ENCODE peak calls at places on chromosomes 7 and 10, in eight cellular contexts. I is neuronal stem cell; T is activated CD8-positive, alpha-beta memory T cell treated with anti-CD3 and anti-CD28 coated beads, Interleukin-2, amount 10 ng/mL, durations not matched to agents 7 days and 5 days; J is heart right ventricle; F is GM20000; S is NCI-H2081; N is NCI-H1417; B is neural crest cell. K is an unnamed sample.

GRCh38 chr7:45349102-45349501 is 191.5 kb downstream of the RAMP3 start:
- DNase-seq in T (no peak), J (no peak), F (no peak), B (no peak), I (no peak), S (no peak), N (no peak), K (no peak)

GRCh38 chr10:93598157-93598556 is 2.9 kb downstream of the RBP4 start:
- DNase-seq in I (no peak), N (no peak), F (no peak), T (no peak), J (no peak), B (no peak), S (no peak), K (no peak)

GRCh38 chr7:121003986-121004685 is 15.6 kb downstream of the CPED1 start:
- DNase-seq in J (peak), B (no peak), S (no peak), N (no peak), T (no peak), I (no peak), F (no peak), K (no peak)

GRCh38 chr10:47374611-47375536 is 9.2 kb downstream of the ZNF488 start:
- DNase-seq in B (no peak), F (no peak), S (no peak), N (no peak), I (no peak), J (no peak), T (peak), K (no peak)

GRCh38 chr7:93146465-93147127 is 1.6 kb downstream of the SAMD9L start:
- DNase-seq in N (no peak), B (no peak), S (no peak), J (no peak), F (peak), I (no peak), T (peak), K (no peak)

GRCh38 chr7:42389697-42390096 is 152.7 kb upstream of the GLI3 start:
- DNase-seq in N (no peak), F (no peak), I (no peak), B (no peak), T (no peak), J (no peak), S (no peak), K (no peak)

GRCh38 chr7:158680754-158681153 is 23.9 kb downstream of the NCAPG2 start:
- DNase-seq in I (no peak), J (no peak), N (no peak), T (no peak), F (no peak), S (no peak), B (no peak), K (no peak)

GRCh38 chr10:7161484-7162283 is 249.2 kb downstream of the SFMBT2 start:
- DNase-seq in T (no peak), I (no peak), N (no peak), B (no peak), F (no peak), S (no peak), J (peak), K (peak)

GRCh38 chr7:143454091-143454729 is 11.0 kb downstream of the TAS2R60 start:
- DNase-seq in T (no peak), S (no peak), J (no peak), B (no peak), N (peak), F (no peak), I (no peak), K (no peak)

GRCh38 chr7:20299647-20300312 is 30.9 kb upstream of the ITGB8 start:
- DNase-seq in S (no peak), F (no peak), J (no peak), I (no peak), N (no peak), B (no peak), T (no peak), K (peak)

GRCh38 chr10:112559328-112559727 is 112.3 kb downstream of the VTI1A start:
- DNase-seq in J (no peak), S (no peak), I (no peak), F (no peak), T (no peak), B (no peak), N (no peak), K (no peak)

GRCh38 chr10:127989481-127989964 is 82.6 kb downstream of the PTPRE start:
- DNase-seq in F (no peak), B (no peak), T (no peak), N (no peak), J (no peak), S (no peak), I (no peak), K (no peak)

GRCh38 chr10:42991442-42992098 is 85.3 kb upstream of the RET start:
- DNase-seq in I (no peak), F (no peak), S (no peak), N (no peak), B (no peak), J (no peak), T (no peak), K (no peak)

GRCh38 chr7:5824297-5824610 is 42.8 kb upstream of the RNF216 start:
- DNase-seq in T (peak), J (no peak), B (no peak), N (no peak), F (no peak), S (no peak), I (no peak), K (no peak)

GRCh38 chr10:58052772-58053171 is 214.9 kb downstream of the IPMK start:
- DNase-seq in J (no peak), B (no peak), F (no peak), N (no peak), T (no peak), I (no peak), S (no peak), K (no peak)

GRCh38 chr10:21099291-21099800 is 202.2 kb upstream of the NEBL start:
- DNase-seq in I (no peak), N (no peak), F (no peak), B (no peak), T (no peak), J (no peak), S (no peak), K (no peak)

GRCh38 chr10:91684841-91685240 is 52.0 kb upstream of the PPP1R3C start:
- DNase-seq in T (no peak), N (no peak), S (no peak), B (no peak), I (no peak), J (no peak), F (no peak), K (no peak)

GRCh38 chr10:25896421-25896820 is 37.6 kb upstream of the MYO3A start:
- DNase-seq in B (no peak), S (no peak), N (no peak), T (no peak), I (peak), J (no peak), F (no peak), K (no peak)

GRCh38 chr7:48149058-48149457 is 22.2 kb upstream of the ABCA13 start:
- DNase-seq in S (no peak), F (no peak), T (no peak), B (no peak), N (no peak), J (no peak), I (no peak), K (no peak)

GRCh38 chr7:147804032-147804431 is 786.5 kb upstream of the C7orf33 start:
- DNase-seq in I (no peak), S (no peak), T (no peak), J (no peak), N (no peak), B (no peak), F (no peak), K (no peak)

GRCh38 chr10:111360260-111360925 is 283.6 kb downstream of the ADRA2A start:
- DNase-seq in T (no peak), I (peak), S (no peak), N (peak), J (no peak), B (no peak), F (peak), K (no peak)

GRCh38 chr7:36633377-36633776 is 90.9 kb downstream of the AOAH start:
- DNase-seq in N (no peak), I (no peak), T (no peak), S (no peak), F (no peak), B (no peak), J (no peak), K (no peak)

GRCh38 chr7:98126311-98127142 is 19.9 kb downstream of the LMTK2 start:
- DNase-seq in N (no peak), I (no peak), J (no peak), B (no peak), F (no peak), S (no peak), T (no peak), K (no peak)

GRCh38 chr7:68187549-68187948 is 1190.9 kb downstream of the TYW1 start:
- DNase-seq in T (no peak), J (no peak), F (no peak), N (no peak), S (no peak), B (no peak), I (no peak), K (no peak)

GRCh38 chr10:443459-443858 is 246.0 kb downstream of the DIP2C start:
- DNase-seq in N (no peak), J (no peak), I (no peak), B (no peak), S (no peak), T (no peak), F (no peak), K (no peak)

GRCh38 chr10:118045842-118046490 is 775 bp downstream of the RAB11FIP2 start:
- DNase-seq in F (peak), I (no peak), T (peak), J (no peak), S (no peak), B (no peak), N (peak), K (peak)